ENCODE peak calls at places on chromosomes 2 and 18, in four cellular contexts. C is K562, A is HepG2, F is A549. R is an unnamed sample.

GRCh38 chr2:54455584-54456525 is at the start of gene SPTBN1:
- DNase-seq in C (peak), A (peak), F (peak), R (peak)

GRCh38 chr2:96427917-96428316 is 77.2 kb downstream of the NEURL3 start:
- DNase-seq in C (no peak), A (peak), F (peak), R (peak)

GRCh38 chr2:213806125-213806726 is 522.0 kb downstream of the SPAG16 start:
- DNase-seq in C (no peak), A (peak), F (peak), R (peak)

GRCh38 chr2:156892449-156893335 is 364.8 kb upstream of the GALNT5 start:
- DNase-seq in C (no peak), A (peak), F (peak), R (peak)

GRCh38 chr2:137178955-137179377 is 413.6 kb downstream of the THSD7B start:
- DNase-seq in C (no peak), A (no peak), F (no peak), R (peak)

GRCh38 chr18:58413667-58414628 is 214.9 kb downstream of the ALPK2 start:
- DNase-seq in C (no peak), A (peak), F (no peak), R (no peak)

GRCh38 chr2:238868067-238868524 is 20.2 kb downstream of the TWIST2 start:
- DNase-seq in C (no peak), A (no peak), F (no peak), R (no peak)

GRCh38 chr2:10978112-10978670 is 66.5 kb downstream of the KCNF1 start:
- DNase-seq in C (no peak), A (no peak), F (no peak), R (no peak)

GRCh38 chr2:234051374-234052070 is 1.0 kb downstream of the SPP2 start:
- DNase-seq in C (no peak), A (no peak), F (no peak), R (no peak)

GRCh38 chr2:12884713-12885282 is 168.1 kb downstream of the TRIB2 start:
- DNase-seq in C (no peak), A (no peak), F (no peak), R (peak)

GRCh38 chr2:145875011-145875410 is 1355.1 kb upstream of the ZEB2 start:
- DNase-seq in C (no peak), A (no peak), F (no peak), R (no peak)

GRCh38 chr18:78436110-78436509 is 543.5 kb upstream of the SALL3 start:
- DNase-seq in C (no peak), A (no peak), F (no peak), R (no peak)

GRCh38 chr2:238701907-238702206 is 146.0 kb upstream of the TWIST2 start:
- DNase-seq in C (no peak), A (no peak), F (no peak), R (no peak)

GRCh38 chr2:10283106-10284062 is 19.3 kb upstream of the HPCAL1 start:
- DNase-seq in C (peak), A (peak), F (peak), R (peak)

GRCh38 chr2:11617984-11618707 is 51.8 kb downstream of the NTSR2 start:
- DNase-seq in C (no peak), A (no peak), F (no peak), R (no peak)

GRCh38 chr2:84495539-84496146 is 20.7 kb upstream of the DNAH6 start:
- DNase-seq in C (peak), A (peak), F (peak), R (peak)

GRCh38 chr2:10327896-10328666 is 25.4 kb downstream of the HPCAL1 start:
- DNase-seq in C (no peak), A (no peak), F (no peak), R (no peak)

GRCh38 chr18:72700961-72701710 is 157.0 kb upstream of the CBLN2 start:
- DNase-seq in C (no peak), A (peak), F (no peak), R (no peak)

GRCh38 chr2:19435815-19436214 is 77.4 kb upstream of the OSR1 start:
- DNase-seq in C (no peak), A (no peak), F (no peak), R (no peak)

GRCh38 chr2:74471332-74472065 is 981 bp downstream of the MRPL53 start:
- DNase-seq in C (no peak), A (no peak), F (no peak), R (no peak)

GRCh38 chr2:120963997-120964396 is 228.3 kb downstream of the GLI2 start:
- DNase-seq in C (no peak), A (no peak), F (no peak), R (no peak)

GRCh38 chr2:215439980-215440512 is 4.2 kb upstream of the FN1 start:
- DNase-seq in C (no peak), A (peak), F (no peak), R (no peak)

GRCh38 chr2:163247151-163247872 is 408.7 kb upstream of the KCNH7 start:
- DNase-seq in C (no peak), A (no peak), F (no peak), R (no peak)
- TF ChIP-seq JUN in C (no peak), A (no peak), F (no peak), R (no peak)

DNA sequence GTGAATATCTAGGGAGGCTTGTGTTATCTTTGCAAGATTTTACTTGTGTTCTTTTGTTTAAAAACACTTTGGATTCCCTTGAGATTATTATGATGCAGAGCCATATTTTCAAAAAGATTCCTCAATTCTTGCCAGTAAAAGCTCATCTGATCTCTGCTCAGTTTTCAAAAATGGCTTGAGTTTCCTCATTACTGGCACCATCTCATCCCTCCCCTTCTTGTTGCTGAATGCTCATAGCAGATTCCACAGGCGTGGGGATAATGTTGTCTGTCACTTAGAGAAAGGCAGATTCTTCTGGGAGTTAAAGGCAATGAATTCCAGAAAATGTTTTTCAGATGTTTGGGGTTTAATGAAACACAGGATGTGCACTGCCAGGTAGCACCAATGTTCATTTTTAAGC is 170.4 kb upstream of the TANK start:
- DNase-seq in C (no peak), A (no peak), F (no peak), R (no peak)
- TF ChIP-seq JUN in C (no peak), A (no peak), F (no peak), R (no peak)

DNA sequence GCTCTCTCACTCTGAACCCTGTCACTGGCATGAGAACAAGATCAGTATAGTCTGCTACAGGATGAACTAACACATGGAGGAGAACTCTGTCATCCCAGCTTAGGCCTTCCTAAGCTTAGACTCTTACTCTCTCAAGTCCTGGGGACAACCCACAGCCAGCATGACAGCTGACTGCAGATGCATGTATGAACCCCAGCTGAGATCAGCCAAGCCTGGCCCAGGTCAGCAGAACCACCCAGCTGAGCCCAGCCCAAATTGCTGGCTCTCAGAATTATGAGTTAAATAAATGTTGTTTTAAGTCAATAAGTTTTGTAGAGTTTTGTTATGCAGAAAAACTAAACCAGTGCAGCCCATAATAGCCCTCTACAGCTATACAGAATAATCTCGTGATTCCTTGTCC is 287.3 kb downstream of the TNS1 start:
- DNase-seq in C (no peak), A (no peak), F (no peak), R (no peak)
- TF ChIP-seq JUN in C (no peak), A (no peak), F (no peak), R (no peak)

GRCh38 chr2:173043897-173044472 is 31.7 kb upstream of the MAP3K20 start:
- DNase-seq in C (no peak), A (no peak), F (no peak), R (no peak)

GRCh38 chr2:173048901-173049661 is 26.6 kb upstream of the MAP3K20 start:
- DNase-seq in C (peak), A (peak), F (peak), R (peak)

GRCh38 chr2:173048530-173048900 is 27.1 kb upstream of the MAP3K20 start:
- DNase-seq in C (no peak), A (no peak), F (no peak), R (no peak)

GRCh38 chr2:173044686-173045085 is 31.0 kb upstream of the MAP3K20 start:
- DNase-seq in C (no peak), A (no peak), F (no peak), R (no peak)

DNA sequence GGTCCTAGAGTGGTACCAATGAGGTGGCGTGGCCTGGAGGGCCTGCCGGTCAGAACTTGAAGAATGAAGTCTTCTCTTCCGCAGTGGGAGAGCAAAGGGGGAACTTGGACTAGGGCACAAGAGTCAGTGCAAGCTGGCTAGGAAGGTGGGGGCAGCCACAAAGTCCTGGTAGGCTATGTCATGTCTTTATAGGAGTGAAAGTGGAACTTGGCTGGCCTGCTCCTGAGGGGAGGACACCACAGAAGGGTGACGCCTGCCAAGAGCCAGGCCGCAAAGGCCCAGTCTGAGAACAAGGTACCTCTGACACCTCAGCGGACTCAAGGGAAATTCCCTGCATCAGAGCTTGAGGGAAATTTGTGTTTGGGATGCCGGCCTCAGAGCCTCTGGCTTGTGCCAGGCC is 32.2 kb upstream of the MAP3K20 start:
- DNase-seq in C (no peak), A (no peak), F (no peak), R (no peak)
- TF ChIP-seq JUN in C (no peak), A (no peak), F (no peak), R (no peak)

GRCh38 chr2:6841537-6842287 is 24.0 kb downstream of the CMPK2 start:
- DNase-seq in C (no peak), A (no peak), F (no peak), R (no peak)

GRCh38 chr2:6846967-6847695 is 18.6 kb downstream of the CMPK2 start:
- DNase-seq in C (peak), A (no peak), F (no peak), R (no peak)

GRCh38 chr2:6845903-6846302 is 19.8 kb downstream of the CMPK2 start:
- DNase-seq in C (no peak), A (no peak), F (no peak), R (no peak)

GRCh38 chr2:6846540-6846939 is 19.2 kb downstream of the CMPK2 start:
- DNase-seq in C (no peak), A (no peak), F (no peak), R (no peak)

GRCh38 chr2:6845312-6845711 is 20.4 kb downstream of the CMPK2 start:
- DNase-seq in C (peak), A (no peak), F (no peak), R (no peak)
- TF ChIP-seq JUN in C (no peak), A (no peak), F (no peak), R (no peak)

DNA sequence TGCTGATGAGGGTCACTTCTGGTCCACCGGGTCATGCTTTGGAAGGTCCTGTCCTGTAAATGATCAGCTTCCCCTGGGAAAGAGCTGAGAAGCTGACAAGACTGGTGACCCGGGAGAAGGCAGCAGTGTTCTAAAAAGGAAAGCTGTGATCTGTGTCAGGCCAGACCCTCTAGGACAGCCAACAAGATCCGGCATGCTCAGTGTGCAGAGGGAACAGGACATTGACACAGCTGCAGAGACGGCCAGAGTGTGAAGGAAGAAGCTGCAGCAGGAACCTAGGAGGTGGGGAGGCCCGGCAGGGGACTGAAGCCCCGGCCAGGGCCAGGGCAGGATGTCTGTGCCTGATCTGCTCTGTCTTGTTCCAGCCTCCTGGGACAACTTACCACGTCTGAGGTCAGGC is 372.7 kb upstream of the ID2 start:
- DNase-seq in C (no peak), A (no peak), F (no peak), R (no peak)
- TF ChIP-seq JUN in C (no peak), A (no peak), F (no peak), R (no peak)